ENCODE peak calls at places on chromosomes 6 and 20, in ten cellular contexts. V is psoas muscle, K is fibroblast of pulmonary artery, S is esophagus muscularis mucosa, R is nephron progenitor cell, D is cardiac muscle cell, G is HFFc6, Q is thoracic aorta, B is AG04450, X is right atrium auricular region. I is an unnamed sample.

GRCh38 chr20:59559024-59559817 is 45.1 kb upstream of the PHACTR3 start:
- DNase-seq in V (no peak), K (no peak), S (peak; percentile 91), R (no peak), D (no peak), G (no peak), Q (no peak), B (no peak), X (no peak), I (no peak)

GRCh38 chr6:166460473-166461437 is 78.0 kb upstream of the MPC1 start:
- DNase-seq in V (no peak), K (peak; percentile 36), S (no peak), R (no peak), D (no peak), G (no peak), Q (no peak), B (no peak), X (no peak), I (no peak)

GRCh38 chr6:125942677-125943527 is 13.7 kb upstream of the HINT3 start:
- DNase-seq in V (no peak), K (no peak), S (no peak), R (no peak), D (no peak), G (peak; percentile 18), Q (no peak), B (no peak), X (no peak), I (no peak)

GRCh38 chr6:168459572-168459971 is 18.6 kb downstream of the SMOC2 start:
- DNase-seq in V (no peak), K (no peak), S (no peak), R (no peak), D (no peak), G (no peak), Q (no peak), B (no peak), X (no peak), I (no peak)

GRCh38 chr20:38130687-38131587 is 34.1 kb downstream of the TGM2 start:
- DNase-seq in V (no peak), K (no peak), S (no peak), R (no peak), D (no peak), G (no peak), Q (no peak), B (no peak), X (no peak), I (no peak)

GRCh38 chr6:92160226-92160625 is 1259.1 kb downstream of the EPHA7 start:
- DNase-seq in V (no peak), K (no peak), S (no peak), R (no peak), D (no peak), G (no peak), Q (no peak), B (no peak), X (no peak), I (no peak)

GRCh38 chr6:153328194-153328593 is 197.1 kb upstream of the RGS17 start:
- DNase-seq in V (no peak), K (no peak), S (no peak), R (no peak), D (no peak), G (no peak), Q (no peak), B (no peak), X (no peak), I (no peak)

GRCh38 chr6:112010328-112010727 is 43.6 kb upstream of the CCN6 start:
- DNase-seq in V (no peak), K (no peak), S (no peak), R (no peak), D (no peak), G (peak; percentile 9), Q (no peak), B (no peak), X (no peak), I (no peak)

GRCh38 chr6:35073211-35073610 is 67.9 kb downstream of the TCP11 start:
- DNase-seq in V (peak; percentile 2), K (no peak), S (no peak), R (no peak), D (no peak), G (no peak), Q (no peak), B (no peak), X (no peak), I (no peak)

GRCh38 chr6:35071347-35071994 is 69.7 kb downstream of the TCP11 start:
- DNase-seq in V (peak; percentile 4), K (no peak), S (no peak), R (no peak), D (no peak), G (no peak), Q (no peak), B (no peak), X (no peak), I (no peak)

GRCh38 chr6:35072698-35073055 is 68.5 kb downstream of the TCP11 start:
- DNase-seq in V (peak; percentile 1), K (no peak), S (no peak), R (no peak), D (no peak), G (no peak), Q (no peak), B (no peak), X (no peak), I (no peak)

GRCh38 chr6:35073766-35074471 is 67.2 kb downstream of the TCP11 start:
- DNase-seq in V (peak; percentile 4), K (no peak), S (no peak), R (no peak), D (no peak), G (no peak), Q (no peak), B (no peak), X (no peak), I (no peak)

GRCh38 chr6:35072051-35072697 is 69.0 kb downstream of the TCP11 start:
- DNase-seq in V (peak; percentile 21), K (no peak), S (no peak), R (no peak), D (no peak), G (no peak), Q (no peak), B (no peak), X (no peak), I (no peak)
- TF ChIP-seq CTCF in V (no peak), K (no peak), S (no peak), R (no peak), D (no peak), G (no peak), Q (no peak), B (no peak), X (no peak), I (no peak)

DNA sequence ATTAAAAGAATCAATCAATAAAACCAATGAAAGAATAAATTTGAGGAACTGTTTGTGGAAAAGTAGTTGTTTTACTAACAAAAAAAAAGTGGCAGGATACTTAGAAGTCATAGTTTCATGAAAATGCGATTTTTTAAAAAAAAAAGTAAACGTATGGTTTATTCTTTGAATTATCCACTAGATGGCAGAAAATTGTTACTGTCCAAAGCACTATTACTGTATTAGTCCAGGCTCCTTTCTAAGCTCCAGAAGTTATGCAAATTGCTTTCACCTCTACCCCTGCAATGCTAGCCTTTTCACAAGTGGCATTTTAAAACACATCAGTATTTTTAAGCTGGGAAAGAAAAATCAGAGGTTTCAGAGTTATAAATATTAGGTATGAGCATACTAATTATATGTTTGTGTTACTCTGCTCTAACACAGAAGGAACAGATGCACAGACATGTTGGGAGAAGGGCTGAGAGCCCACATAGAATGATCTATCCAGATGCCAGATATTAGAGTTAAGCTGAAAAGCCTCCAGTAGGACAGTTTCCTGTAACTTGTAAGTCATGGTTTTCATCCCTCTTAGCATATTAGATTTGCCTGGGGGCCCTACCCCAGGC is 63.9 kb downstream of the FHL5 start:
- DNase-seq in V (no peak), K (peak; percentile 63), S (no peak), R (no peak), D (peak; percentile 50), G (peak; percentile 19), Q (no peak), B (peak; percentile 1), X (no peak), I (peak; percentile 36)
- TF ChIP-seq CTCF in V (peak; percentile 26), K (peak; percentile 32), S (peak; percentile 38), R (peak; percentile 26), D (peak; percentile 40), G (peak; percentile 77), Q (no peak), B (peak; percentile 38), X (peak; percentile 43), I (peak; percentile 21)

GRCh38 chr20:61130156-61130555 is 121.9 kb upstream of the CDH4 start:
- DNase-seq in V (no peak), K (no peak), S (no peak), R (no peak), D (no peak), G (no peak), Q (no peak), B (no peak), X (no peak), I (no peak)

GRCh38 chr20:61135266-61135665 is 116.8 kb upstream of the CDH4 start:
- DNase-seq in V (no peak), K (no peak), S (no peak), R (no peak), D (no peak), G (no peak), Q (no peak), B (no peak), X (no peak), I (no peak)

GRCh38 chr20:61131944-61132343 is 120.1 kb upstream of the CDH4 start:
- DNase-seq in V (no peak), K (no peak), S (no peak), R (no peak), D (no peak), G (no peak), Q (no peak), B (no peak), X (no peak), I (no peak)

GRCh38 chr20:61135966-61136365 is 116.1 kb upstream of the CDH4 start:
- DNase-seq in V (no peak), K (no peak), S (no peak), R (peak; percentile 63), D (peak; percentile 23), G (no peak), Q (no peak), B (no peak), X (no peak), I (no peak)

GRCh38 chr20:61134286-61135035 is 117.6 kb upstream of the CDH4 start:
- DNase-seq in V (no peak), K (no peak), S (no peak), R (no peak), D (no peak), G (no peak), Q (no peak), B (no peak), X (no peak), I (no peak)
- TF ChIP-seq CTCF in V (no peak), K (no peak), S (no peak), R (no peak), D (no peak), G (no peak), Q (no peak), B (no peak), X (no peak), I (no peak)

GRCh38 chr6:76347539-76347938 is 275.1 kb upstream of the IMPG1 start:
- DNase-seq in V (no peak), K (no peak), S (no peak), R (no peak), D (peak; percentile 58), G (no peak), Q (no peak), B (no peak), X (no peak), I (no peak)

DNA sequence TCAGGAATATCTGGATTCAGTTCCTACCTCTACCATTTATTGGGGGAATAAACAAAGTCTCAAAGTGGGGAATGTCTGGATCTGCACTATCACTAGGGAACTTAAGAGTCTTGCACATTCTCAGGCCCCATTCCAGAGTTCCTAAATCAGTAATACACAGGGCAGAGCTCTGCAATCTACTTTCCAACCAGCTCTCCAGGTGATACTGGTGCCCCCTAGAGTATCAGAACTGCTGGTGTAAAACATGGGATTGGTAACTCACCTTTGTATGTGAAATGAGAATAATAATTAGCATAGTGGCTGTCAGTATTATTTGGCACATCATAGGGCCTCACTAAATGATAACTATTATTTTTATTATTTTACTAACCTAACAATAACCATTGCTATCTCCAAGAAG is 278.8 kb upstream of the IMPG1 start:
- DNase-seq in V (no peak), K (no peak), S (no peak), R (no peak), D (peak; percentile 61), G (no peak), Q (no peak), B (no peak), X (no peak), I (no peak)
- TF ChIP-seq CTCF in V (peak; percentile 14), K (no peak), S (no peak), R (peak; percentile 26), D (no peak), G (no peak), Q (peak; percentile 11), B (no peak), X (peak; percentile 44), I (peak; percentile 15)